ENCODE peak calls at places on chromosomes 1 and 21, in six cellular contexts. One of them, this sample, is unnamed.

GRCh38 chr1:41566274-41566885 is 81.9 kb upstream of the EDN2 start:
- DNase-seq in bronchial epithelial cell: no peak
- DNase-seq in breast epithelium: no peak
- DNase-seq in fibroblast of lung: no peak
- DNase-seq in B cell: no peak
- DNase-seq in mammary epithelial cell: no peak
- DNase-seq in this sample: no peak

GRCh38 chr1:119045091-119045746 is 57.1 kb upstream of the TBX15 start:
- DNase-seq in bronchial epithelial cell: no peak
- DNase-seq in breast epithelium: no peak
- DNase-seq in fibroblast of lung: no peak
- DNase-seq in B cell: no peak
- DNase-seq in mammary epithelial cell: no peak
- DNase-seq in this sample: no peak

GRCh38 chr1:162291000-162291399 is 85.7 kb downstream of the SPATA46 start:
- DNase-seq in bronchial epithelial cell: no peak
- DNase-seq in breast epithelium: no peak
- DNase-seq in fibroblast of lung: no peak
- DNase-seq in B cell: no peak
- DNase-seq in mammary epithelial cell: no peak
- DNase-seq in this sample: no peak

GRCh38 chr1:178374016-178374415 is 122.7 kb downstream of the CLEC20A start:
- DNase-seq in bronchial epithelial cell: peak
- DNase-seq in breast epithelium: no peak
- DNase-seq in fibroblast of lung: no peak
- DNase-seq in B cell: no peak
- DNase-seq in mammary epithelial cell: no peak
- DNase-seq in this sample: peak

GRCh38 chr1:203860396-203860951 is 925 bp upstream of the SNRPE start:
- DNase-seq in bronchial epithelial cell: peak
- DNase-seq in breast epithelium: no peak
- DNase-seq in fibroblast of lung: peak
- DNase-seq in B cell: no peak
- DNase-seq in mammary epithelial cell: peak
- DNase-seq in this sample: peak

GRCh38 chr21:45576838-45577737 is 34.8 kb upstream of the SLC19A1 start:
- DNase-seq in bronchial epithelial cell: no peak
- DNase-seq in breast epithelium: peak
- DNase-seq in fibroblast of lung: no peak
- DNase-seq in B cell: peak
- DNase-seq in mammary epithelial cell: no peak
- DNase-seq in this sample: no peak

GRCh38 chr1:183879477-183879876 is 74.6 kb downstream of the RGL1 start:
- DNase-seq in bronchial epithelial cell: no peak
- DNase-seq in breast epithelium: no peak
- DNase-seq in fibroblast of lung: no peak
- DNase-seq in B cell: no peak
- DNase-seq in mammary epithelial cell: no peak
- DNase-seq in this sample: no peak

GRCh38 chr1:10794724-10795304 is 1.6 kb downstream of the CASZ1 start:
- DNase-seq in bronchial epithelial cell: no peak
- DNase-seq in breast epithelium: no peak
- DNase-seq in fibroblast of lung: no peak
- DNase-seq in B cell: no peak
- DNase-seq in mammary epithelial cell: peak
- DNase-seq in this sample: no peak

GRCh38 chr1:230408971-230409370 is 17.2 kb downstream of the PGBD5 start:
- DNase-seq in bronchial epithelial cell: peak
- DNase-seq in breast epithelium: no peak
- DNase-seq in fibroblast of lung: no peak
- DNase-seq in B cell: no peak
- DNase-seq in mammary epithelial cell: peak
- DNase-seq in this sample: no peak

GRCh38 chr1:197598935-197599334 is 176.3 kb downstream of the DENND1B start:
- DNase-seq in bronchial epithelial cell: no peak
- DNase-seq in breast epithelium: no peak
- DNase-seq in fibroblast of lung: no peak
- DNase-seq in B cell: no peak
- DNase-seq in mammary epithelial cell: no peak
- DNase-seq in this sample: no peak

GRCh38 chr1:156663178-156663577 is 14.0 kb downstream of the NES start:
- DNase-seq in bronchial epithelial cell: no peak
- DNase-seq in breast epithelium: no peak
- DNase-seq in fibroblast of lung: peak
- DNase-seq in B cell: no peak
- DNase-seq in mammary epithelial cell: no peak
- DNase-seq in this sample: no peak

GRCh38 chr1:200963076-200963475 is 60.4 kb downstream of the KIF21B start:
- DNase-seq in bronchial epithelial cell: peak
- DNase-seq in breast epithelium: no peak
- DNase-seq in fibroblast of lung: no peak
- DNase-seq in B cell: no peak
- DNase-seq in mammary epithelial cell: peak
- DNase-seq in this sample: no peak

GRCh38 chr1:206000641-206001339 is 2.4 kb downstream of the RAB7B start:
- DNase-seq in bronchial epithelial cell: peak
- DNase-seq in breast epithelium: no peak
- DNase-seq in fibroblast of lung: no peak
- DNase-seq in B cell: no peak
- DNase-seq in mammary epithelial cell: peak
- DNase-seq in this sample: peak

GRCh38 chr1:223358826-223359225 is 5.2 kb downstream of the SUSD4 start:
- DNase-seq in bronchial epithelial cell: peak
- DNase-seq in breast epithelium: no peak
- DNase-seq in fibroblast of lung: no peak
- DNase-seq in B cell: no peak
- DNase-seq in mammary epithelial cell: peak
- DNase-seq in this sample: no peak

GRCh38 chr1:41322835-41323234 is 38.4 kb upstream of the FOXO6 start:
- DNase-seq in bronchial epithelial cell: no peak
- DNase-seq in breast epithelium: no peak
- DNase-seq in fibroblast of lung: peak
- DNase-seq in B cell: no peak
- DNase-seq in mammary epithelial cell: peak
- DNase-seq in this sample: peak

GRCh38 chr1:53316058-53316741 is 11.7 kb downstream of the LRP8 start:
- DNase-seq in bronchial epithelial cell: no peak
- DNase-seq in breast epithelium: no peak
- DNase-seq in fibroblast of lung: no peak
- DNase-seq in B cell: no peak
- DNase-seq in mammary epithelial cell: no peak
- DNase-seq in this sample: no peak

GRCh38 chr1:245247791-245248789 is 93.3 kb downstream of the KIF26B start:
- DNase-seq in bronchial epithelial cell: peak
- DNase-seq in breast epithelium: no peak
- DNase-seq in fibroblast of lung: no peak
- DNase-seq in B cell: no peak
- DNase-seq in mammary epithelial cell: no peak
- DNase-seq in this sample: no peak

GRCh38 chr1:21541330-21541729 is 32.1 kb downstream of the ALPL start:
- DNase-seq in bronchial epithelial cell: no peak
- DNase-seq in breast epithelium: no peak
- DNase-seq in fibroblast of lung: no peak
- DNase-seq in B cell: no peak
- DNase-seq in mammary epithelial cell: no peak
- DNase-seq in this sample: no peak

GRCh38 chr1:169595764-169596711 is 9.8 kb upstream of the F5 start:
- DNase-seq in bronchial epithelial cell: peak
- DNase-seq in breast epithelium: no peak
- DNase-seq in fibroblast of lung: peak
- DNase-seq in B cell: no peak
- DNase-seq in mammary epithelial cell: peak
- DNase-seq in this sample: peak

GRCh38 chr1:23422313-23422877 is 2.2 kb downstream of the TCEA3 start:
- DNase-seq in bronchial epithelial cell: peak
- DNase-seq in breast epithelium: peak
- DNase-seq in fibroblast of lung: peak
- DNase-seq in B cell: no peak
- DNase-seq in mammary epithelial cell: peak
- DNase-seq in this sample: peak

GRCh38 chr1:164589961-164590507 is 31.1 kb downstream of the PBX1 start:
- DNase-seq in bronchial epithelial cell: no peak
- DNase-seq in breast epithelium: no peak
- DNase-seq in fibroblast of lung: no peak
- DNase-seq in B cell: no peak
- DNase-seq in mammary epithelial cell: no peak
- DNase-seq in this sample: no peak

GRCh38 chr1:156711011-156711817 is 5.8 kb upstream of the CRABP2 start:
- DNase-seq in bronchial epithelial cell: no peak
- DNase-seq in breast epithelium: no peak
- DNase-seq in fibroblast of lung: peak
- DNase-seq in B cell: no peak
- DNase-seq in mammary epithelial cell: no peak
- DNase-seq in this sample: no peak

GRCh38 chr1:20658166-20658915 is 2.8 kb downstream of the DDOST start:
- DNase-seq in bronchial epithelial cell: no peak
- DNase-seq in breast epithelium: no peak
- DNase-seq in fibroblast of lung: no peak
- DNase-seq in B cell: no peak
- DNase-seq in mammary epithelial cell: no peak
- DNase-seq in this sample: no peak

GRCh38 chr1:227900571-227901051 is 47.1 kb downstream of the WNT9A start:
- DNase-seq in bronchial epithelial cell: no peak
- DNase-seq in breast epithelium: peak
- DNase-seq in fibroblast of lung: no peak
- DNase-seq in B cell: no peak
- DNase-seq in mammary epithelial cell: no peak
- DNase-seq in this sample: no peak

GRCh38 chr1:227902641-227902990 is 45.1 kb downstream of the WNT9A start:
- DNase-seq in bronchial epithelial cell: no peak
- DNase-seq in breast epithelium: no peak
- DNase-seq in fibroblast of lung: no peak
- DNase-seq in B cell: no peak
- DNase-seq in mammary epithelial cell: no peak
- DNase-seq in this sample: no peak

GRCh38 chr1:227903061-227903521 is 44.6 kb downstream of the WNT9A start:
- DNase-seq in bronchial epithelial cell: no peak
- DNase-seq in breast epithelium: no peak
- DNase-seq in fibroblast of lung: no peak
- DNase-seq in B cell: no peak
- DNase-seq in mammary epithelial cell: no peak
- DNase-seq in this sample: no peak

GRCh38 chr1:227901239-227901905 is 46.4 kb downstream of the WNT9A start:
- DNase-seq in bronchial epithelial cell: no peak
- DNase-seq in breast epithelium: peak
- DNase-seq in fibroblast of lung: no peak
- DNase-seq in B cell: no peak
- DNase-seq in mammary epithelial cell: no peak
- DNase-seq in this sample: no peak

GRCh38 chr1:227901906-227902640 is 45.7 kb downstream of the WNT9A start:
- DNase-seq in bronchial epithelial cell: no peak
- DNase-seq in breast epithelium: no peak
- DNase-seq in fibroblast of lung: no peak
- DNase-seq in B cell: no peak
- DNase-seq in mammary epithelial cell: peak
- DNase-seq in this sample: no peak
- TF ChIP-seq CTCF in bronchial epithelial cell: no peak
- TF ChIP-seq CTCF in breast epithelium: no peak
- TF ChIP-seq CTCF in fibroblast of lung: no peak
- TF ChIP-seq CTCF in B cell: no peak
- TF ChIP-seq CTCF in mammary epithelial cell: peak
- TF ChIP-seq CTCF in this sample: peak

DNA sequence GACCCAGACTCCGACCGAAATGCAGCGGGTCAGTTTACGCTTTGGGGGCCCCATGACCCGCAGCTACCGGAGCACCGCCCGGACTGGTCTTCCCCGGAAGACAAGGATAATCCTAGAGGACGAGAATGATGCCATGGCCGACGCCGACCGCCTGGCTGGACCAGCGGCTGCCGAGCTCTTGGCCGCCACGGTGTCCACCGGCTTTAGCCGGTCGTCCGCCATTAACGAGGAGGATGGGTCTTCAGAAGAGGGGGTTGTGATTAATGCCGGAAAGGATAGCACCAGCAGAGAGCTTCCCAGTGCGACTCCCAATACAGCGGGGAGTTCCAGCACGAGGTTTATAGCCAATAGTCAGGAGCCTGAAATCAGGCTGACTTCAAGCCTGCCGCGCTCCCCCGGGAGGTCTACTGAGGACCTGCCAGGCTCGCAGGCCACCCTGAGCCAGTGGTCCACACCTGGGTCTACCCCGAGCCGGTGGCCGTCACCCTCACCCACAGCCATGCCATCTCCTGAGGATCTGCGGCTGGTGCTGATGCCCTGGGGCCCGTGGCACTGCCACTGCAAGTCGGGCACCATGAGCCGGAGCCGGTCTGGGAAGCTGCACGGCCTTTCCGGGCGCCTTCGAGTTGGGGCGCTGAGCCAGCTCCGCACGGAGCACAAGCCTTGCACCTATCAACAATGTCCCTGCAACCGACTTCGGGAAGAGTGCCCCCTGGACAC is 534 bp downstream of the C1orf56 start:
- DNase-seq in bronchial epithelial cell: peak
- DNase-seq in breast epithelium: peak
- DNase-seq in fibroblast of lung: peak
- DNase-seq in B cell: peak
- DNase-seq in mammary epithelial cell: peak
- DNase-seq in this sample: peak
- TF ChIP-seq CTCF in bronchial epithelial cell: peak
- TF ChIP-seq CTCF in breast epithelium: no peak
- TF ChIP-seq CTCF in fibroblast of lung: peak
- TF ChIP-seq CTCF in B cell: peak
- TF ChIP-seq CTCF in mammary epithelial cell: peak
- TF ChIP-seq CTCF in this sample: peak

GRCh38 chr1:18557621-18558465 is 72.8 kb upstream of the PAX7 start:
- DNase-seq in bronchial epithelial cell: peak
- DNase-seq in breast epithelium: no peak
- DNase-seq in fibroblast of lung: no peak
- DNase-seq in B cell: no peak
- DNase-seq in mammary epithelial cell: no peak
- DNase-seq in this sample: no peak
- TF ChIP-seq CTCF in bronchial epithelial cell: peak
- TF ChIP-seq CTCF in breast epithelium: no peak
- TF ChIP-seq CTCF in fibroblast of lung: no peak
- TF ChIP-seq CTCF in B cell: no peak
- TF ChIP-seq CTCF in mammary epithelial cell: no peak
- TF ChIP-seq CTCF in this sample: no peak

DNA sequence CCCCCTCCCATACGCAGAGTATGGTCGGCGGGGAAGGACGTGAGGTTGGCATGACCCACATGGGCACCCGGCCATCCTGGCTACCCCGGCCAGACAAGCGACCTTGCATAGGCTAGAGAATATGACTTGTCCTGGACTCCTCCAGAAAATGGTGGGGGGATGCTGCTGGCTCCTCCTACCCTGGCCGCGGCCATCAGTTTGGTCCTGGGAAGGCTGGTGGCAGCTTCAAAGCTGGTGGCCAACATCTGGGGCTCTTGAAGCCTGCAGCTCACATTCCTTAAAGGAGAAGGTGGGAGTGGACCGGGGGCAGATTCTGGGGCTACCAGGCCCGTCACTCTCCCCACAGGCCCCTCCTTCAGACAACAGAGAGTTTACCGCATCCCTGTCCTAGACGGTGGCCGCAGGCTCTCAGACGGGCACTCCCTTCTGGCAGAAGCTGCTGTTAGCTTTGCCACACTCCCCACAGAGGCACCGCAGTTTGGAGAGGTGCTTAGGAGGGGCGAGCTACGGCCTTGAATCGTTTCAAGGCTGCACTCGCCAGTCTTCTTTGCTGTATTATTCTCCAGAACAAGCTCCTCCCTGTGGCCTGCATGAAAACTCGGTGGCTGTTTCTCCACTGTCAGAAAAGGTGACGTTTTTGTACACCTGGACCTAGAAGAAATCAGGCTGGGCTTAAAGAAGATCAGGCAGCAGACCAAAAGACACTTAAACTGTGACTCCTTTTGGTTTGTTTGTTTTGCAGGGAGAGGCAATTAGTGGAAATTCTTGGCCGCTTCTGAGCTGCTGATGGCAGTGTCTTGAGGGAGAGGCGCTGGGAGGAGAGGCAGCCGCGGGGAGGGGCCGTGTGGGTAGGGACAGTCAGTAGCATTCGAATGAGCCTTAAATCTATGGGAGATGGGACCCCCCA is 68.0 kb downstream of the RUNX3 start:
- DNase-seq in bronchial epithelial cell: peak
- DNase-seq in breast epithelium: no peak
- DNase-seq in fibroblast of lung: no peak
- DNase-seq in B cell: no peak
- DNase-seq in mammary epithelial cell: no peak
- DNase-seq in this sample: no peak
- TF ChIP-seq CTCF in bronchial epithelial cell: no peak
- TF ChIP-seq CTCF in breast epithelium: no peak
- TF ChIP-seq CTCF in fibroblast of lung: no peak
- TF ChIP-seq CTCF in B cell: no peak
- TF ChIP-seq CTCF in mammary epithelial cell: no peak
- TF ChIP-seq CTCF in this sample: no peak

This sample was measured in HFFc6.